ENCODE peak calls at places on chromosomes 7 and 10, in ten cellular contexts. P is spleen, W is psoas muscle, E is hepatocyte, F is fibroblast of the aortic adventitia, U is cardiac fibroblast, I is endothelial cell of umbilical vein, T is BE2C, R is GM06990, Y is fibroblast of pulmonary artery. O is an unnamed sample.

GRCh38 chr10:103890194-103890658 is 27.8 kb downstream of the STN1 start:
- DNase-seq in I (peak), E (peak), U (peak), Y (peak), R (no peak), F (no peak), W (no peak), P (no peak), T (no peak), O (no peak)

GRCh38 chr7:55573526-55573925 is 1.2 kb upstream of the VOPP1 start:
- DNase-seq in W (no peak), P (no peak), F (peak), U (peak), I (peak), Y (peak), R (no peak), E (no peak), T (no peak), O (no peak)

GRCh38 chr7:140005754-140006503 is 56.8 kb downstream of the PARP12 start:
- DNase-seq in R (no peak), F (peak), Y (peak), E (peak), I (peak), W (no peak), T (peak), U (peak), P (peak), O (no peak)

GRCh38 chr7:133365892-133366291 is 113.0 kb downstream of the EXOC4 start:
- DNase-seq in R (no peak), P (no peak), I (peak), T (no peak), U (peak), W (no peak), F (peak), E (no peak), Y (peak), O (no peak)

GRCh38 chr7:44561962-44562621 is 11.6 kb downstream of the DDX56 start:
- DNase-seq in R (no peak), I (no peak), E (peak), W (no peak), U (peak), P (peak), T (no peak), F (peak), Y (peak), O (no peak)

GRCh38 chr10:29710128-29710527 is 75.4 kb upstream of the SVIL start:
- DNase-seq in T (no peak), U (no peak), F (no peak), W (no peak), R (no peak), I (no peak), Y (no peak), P (no peak), E (no peak), O (no peak)

GRCh38 chr7:18177815-18178660 is 150.4 kb upstream of the PRPS1L1 start:
- DNase-seq in W (no peak), P (peak), Y (peak), I (no peak), T (no peak), R (peak), F (peak), E (peak), U (peak), O (no peak)

GRCh38 chr10:132096863-132097478 is 31.2 kb downstream of the JAKMIP3 start:
- DNase-seq in R (no peak), T (no peak), F (no peak), U (no peak), P (no peak), I (no peak), W (no peak), Y (no peak), E (peak), O (no peak)

GRCh38 chr7:36128448-36129047 is 24.5 kb upstream of the EEPD1 start:
- DNase-seq in I (peak), P (no peak), U (peak), R (no peak), F (peak), E (peak), T (peak), Y (peak), W (peak), O (no peak)

GRCh38 chr10:86976362-86977056 is 8.2 kb downstream of the ADIRF start:
- DNase-seq in U (no peak), Y (no peak), W (no peak), I (no peak), T (no peak), F (no peak), R (no peak), P (no peak), E (no peak), O (peak)

GRCh38 chr10:117667831-117668230 is 125.3 kb downstream of the EMX2 start:
- DNase-seq in P (no peak), R (no peak), T (no peak), E (no peak), I (no peak), Y (no peak), W (no peak), F (no peak), U (no peak), O (no peak)

GRCh38 chr7:33805630-33806233 is 99.6 kb upstream of the BMPER start:
- DNase-seq in I (peak), F (peak), E (peak), R (no peak), U (peak), P (no peak), Y (peak), W (no peak), T (no peak), O (no peak)

GRCh38 chr10:124636271-124636993 is 107.7 kb downstream of the FAM53B start:
- DNase-seq in I (no peak), U (no peak), P (peak), E (no peak), T (no peak), R (no peak), Y (no peak), F (no peak), W (no peak), O (no peak)

GRCh38 chr7:152313879-152314604 is 121.8 kb downstream of the KMT2C start:
- DNase-seq in E (peak), T (peak), Y (peak), P (no peak), I (peak), U (peak), W (no peak), R (no peak), F (peak), O (no peak)

GRCh38 chr10:27104919-27105318 is 4.6 kb upstream of the ANKRD26 start:
- DNase-seq in U (no peak), Y (no peak), T (no peak), W (no peak), F (no peak), E (no peak), I (no peak), R (no peak), P (no peak), O (no peak)

GRCh38 chr7:81161459-81162075 is 242.7 kb upstream of the SEMA3C start:
- DNase-seq in T (peak), P (no peak), U (peak), E (peak), Y (peak), R (no peak), W (peak), I (no peak), F (peak), O (no peak)

GRCh38 chr7:156496491-156497264 is 143.9 kb upstream of the RNF32 start:
- DNase-seq in F (no peak), W (no peak), I (no peak), P (no peak), U (no peak), T (no peak), R (no peak), Y (no peak), E (no peak), O (no peak)

GRCh38 chr10:120702032-120702431 is 149.1 kb upstream of the WDR11 start:
- DNase-seq in F (no peak), P (no peak), T (no peak), R (no peak), W (no peak), Y (no peak), I (no peak), U (no peak), E (no peak), O (no peak)

GRCh38 chr10:102117391-102118159 is 2.6 kb downstream of the LDB1 start:
- DNase-seq in E (peak), P (peak), R (peak), F (peak), I (peak), U (peak), W (peak), T (peak), Y (peak), O (peak)

GRCh38 chr7:106057962-106058901 is 53.9 kb downstream of the SYPL1 start:
- DNase-seq in F (no peak), R (peak), U (no peak), P (peak), T (peak), Y (no peak), E (no peak), I (no peak), W (no peak), O (no peak)

GRCh38 chr7:98958968-98959367 is 80.6 kb downstream of the TRRAP start:
- DNase-seq in F (no peak), P (no peak), W (no peak), I (no peak), E (no peak), T (no peak), U (no peak), R (no peak), Y (no peak), O (no peak)

GRCh38 chr7:4749798-4750197 is 25.6 kb upstream of the AP5Z1 start:
- DNase-seq in P (no peak), E (no peak), U (no peak), F (no peak), R (no peak), Y (no peak), I (no peak), T (no peak), W (no peak), O (no peak)

GRCh38 chr10:91591792-91592165 is 41.1 kb downstream of the PPP1R3C start:
- DNase-seq in R (no peak), Y (no peak), T (no peak), W (no peak), I (no peak), E (no peak), F (peak), U (no peak), P (no peak), O (no peak)
- H3K4me3 ChIP-seq in R (no peak), Y (no peak), T (no peak), W (peak), I (no peak), E (no peak), F (no peak), U (no peak), P (no peak), O (no peak)

GRCh38 chr10:106618611-106619010 is 545.9 kb downstream of the SORCS1 start:
- DNase-seq in I (no peak), Y (no peak), P (no peak), W (no peak), T (no peak), R (no peak), F (no peak), E (no peak), U (no peak), O (no peak)

GRCh38 chr10:106615081-106615480 is 549.4 kb downstream of the SORCS1 start:
- DNase-seq in Y (peak), T (no peak), I (no peak), W (no peak), U (peak), E (peak), F (peak), P (no peak), R (no peak), O (no peak)

GRCh38 chr10:106614293-106614692 is 550.2 kb downstream of the SORCS1 start:
- DNase-seq in W (no peak), Y (no peak), F (no peak), R (no peak), P (no peak), T (no peak), I (no peak), E (no peak), U (no peak), O (no peak)

GRCh38 chr10:106619353-106619752 is 545.2 kb downstream of the SORCS1 start:
- DNase-seq in E (no peak), Y (no peak), T (no peak), P (no peak), I (no peak), U (no peak), W (no peak), R (no peak), F (no peak), O (no peak)
- H3K4me3 ChIP-seq in E (no peak), Y (no peak), T (no peak), P (no peak), I (no peak), U (no peak), W (no peak), R (no peak), F (no peak), O (no peak)

GRCh38 chr7:141702892-141703291 is 926 bp upstream of the DENND11 start:
- DNase-seq in I (no peak), E (no peak), P (no peak), W (no peak), F (no peak), R (no peak), Y (no peak), T (no peak), U (no peak), O (no peak)
- H3K4me3 ChIP-seq in I (no peak), E (no peak), P (peak), W (peak), F (no peak), R (no peak), Y (no peak), T (no peak), U (no peak), O (peak)

GRCh38 chr7:105027176-105027853 is 13.3 kb downstream of the KMT2E start:
- DNase-seq in Y (no peak), U (no peak), T (no peak), W (no peak), E (no peak), I (peak), F (no peak), R (no peak), P (no peak), O (no peak)
- H3K4me3 ChIP-seq in Y (no peak), U (no peak), T (no peak), W (no peak), E (no peak), I (no peak), F (no peak), R (no peak), P (no peak), O (no peak)

GRCh38 chr10:44020322-44021111 is 364.4 kb downstream of the CXCL12 start:
- DNase-seq in R (no peak), T (no peak), W (no peak), P (no peak), F (peak), U (no peak), E (no peak), I (no peak), Y (no peak), O (peak)

GRCh38 chr10:44014644-44015250 is 366.1 kb upstream of the ZNF32 start:
- DNase-seq in R (no peak), W (no peak), F (no peak), P (no peak), U (no peak), E (no peak), I (no peak), T (no peak), Y (no peak), O (peak)

GRCh38 chr10:44016589-44017482 is 368.1 kb downstream of the CXCL12 start:
- DNase-seq in T (no peak), Y (no peak), R (no peak), F (peak), P (no peak), E (no peak), I (no peak), W (no peak), U (peak), O (no peak)

GRCh38 chr10:44016101-44016500 is 367.4 kb upstream of the ZNF32 start:
- DNase-seq in E (no peak), R (no peak), F (no peak), Y (no peak), P (no peak), I (no peak), U (no peak), W (no peak), T (no peak), O (peak)

DNA sequence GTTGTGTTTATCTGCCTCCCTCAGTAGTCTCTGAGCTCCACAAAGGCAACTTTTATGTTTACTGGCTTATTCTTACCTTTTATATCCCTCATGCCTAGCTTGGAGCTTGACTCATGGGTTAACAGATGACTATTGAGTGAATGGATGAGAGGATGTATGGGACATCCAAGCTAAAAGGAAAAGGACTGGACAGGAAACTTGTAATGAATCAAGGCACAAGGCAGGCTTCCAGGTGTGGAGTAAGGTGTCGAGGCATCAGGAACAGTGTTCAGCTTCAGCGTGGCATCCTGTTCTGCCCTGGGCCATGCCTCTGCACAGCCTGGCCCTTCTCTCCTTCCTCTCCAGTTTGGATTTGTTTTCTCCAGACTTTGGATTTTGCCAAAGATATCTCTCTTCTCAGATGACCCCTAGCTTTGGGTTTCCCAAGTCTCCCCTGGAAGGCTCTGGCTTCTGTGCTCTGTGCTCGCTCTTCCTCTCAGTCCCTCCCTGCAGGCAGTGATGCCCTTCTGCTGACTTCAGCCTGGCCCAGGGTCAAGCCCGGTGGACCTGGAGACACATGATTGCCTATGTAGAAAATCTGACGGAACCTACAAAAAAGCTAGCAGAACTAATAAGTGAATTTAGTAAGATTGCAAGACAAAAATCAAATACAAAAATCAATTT is 367.3 kb downstream of the CXCL12 start:
- DNase-seq in I (no peak), F (no peak), W (no peak), Y (no peak), U (no peak), R (no peak), P (no peak), E (no peak), T (no peak), O (no peak)
- H3K4me3 ChIP-seq in I (no peak), F (no peak), W (no peak), Y (no peak), U (no peak), R (no peak), P (no peak), E (no peak), T (no peak), O (no peak)

GRCh38 chr7:15687645-15688025 is 1.2 kb upstream of the MEOX2 start:
- DNase-seq in F (no peak), T (no peak), I (peak), U (peak), E (no peak), P (no peak), R (no peak), Y (no peak), W (peak), O (no peak)
- H3K4me3 ChIP-seq in F (no peak), T (no peak), I (peak), U (no peak), E (no peak), P (peak), R (no peak), Y (no peak), W (peak), O (peak)

O was measured in vagina.